ENCODE peak calls at places on chromosomes 2 and 18, in six cellular contexts. One of them, this sample, is unnamed.
A peak's percentile ranks its signal among the peaks of the same experiment; 100 is the strongest.

GRCh38 chr18:55998071-55998522 is 410.1 kb upstream of the TCF4 start:
- DNase-seq in right lobe of liver: no peak
- DNase-seq in uterus: no peak
- DNase-seq in Peyer's patch: no peak
- DNase-seq in IMR-90: peak; percentile 56
- DNase-seq in ovary: no peak
- DNase-seq in this sample: peak; percentile 53

GRCh38 chr2:103401621-103402020 is 639.8 kb downstream of the TMEM182 start:
- DNase-seq in Peyer's patch: no peak
- DNase-seq in IMR-90: no peak
- DNase-seq in right lobe of liver: peak; percentile 35
- DNase-seq in ovary: no peak
- DNase-seq in uterus: no peak
- DNase-seq in this sample: no peak

GRCh38 chr2:83069724-83070123 is 1389.4 kb downstream of the SUCLG1 start:
- DNase-seq in IMR-90: peak; percentile 28
- DNase-seq in uterus: no peak
- DNase-seq in right lobe of liver: no peak
- DNase-seq in Peyer's patch: no peak
- DNase-seq in ovary: no peak
- DNase-seq in this sample: no peak

GRCh38 chr18:9437049-9437448 is 38.3 kb upstream of the RALBP1 start:
- DNase-seq in ovary: no peak
- DNase-seq in right lobe of liver: no peak
- DNase-seq in IMR-90: peak; percentile 66
- DNase-seq in Peyer's patch: no peak
- DNase-seq in uterus: no peak
- DNase-seq in this sample: no peak

GRCh38 chr2:180205616-180206271 is 198.6 kb upstream of the CWC22 start:
- DNase-seq in IMR-90: no peak
- DNase-seq in Peyer's patch: no peak
- DNase-seq in uterus: no peak
- DNase-seq in right lobe of liver: no peak
- DNase-seq in ovary: no peak
- DNase-seq in this sample: no peak

GRCh38 chr18:75638223-75638596 is 210.7 kb upstream of the SMIM21 start:
- DNase-seq in right lobe of liver: no peak
- DNase-seq in IMR-90: peak; percentile 80
- DNase-seq in uterus: no peak
- DNase-seq in ovary: no peak
- DNase-seq in Peyer's patch: no peak
- DNase-seq in this sample: no peak

GRCh38 chr18:79756826-79757225 is 40.9 kb upstream of the KCNG2 start:
- DNase-seq in right lobe of liver: no peak
- DNase-seq in uterus: no peak
- DNase-seq in IMR-90: no peak
- DNase-seq in Peyer's patch: no peak
- DNase-seq in ovary: no peak
- DNase-seq in this sample: no peak

GRCh38 chr18:48798334-48799197 is 152.2 kb downstream of the SMAD7 start:
- DNase-seq in IMR-90: no peak
- DNase-seq in uterus: peak; percentile 7
- DNase-seq in Peyer's patch: no peak
- DNase-seq in right lobe of liver: no peak
- DNase-seq in ovary: no peak
- DNase-seq in this sample: peak; percentile 98

DNA sequence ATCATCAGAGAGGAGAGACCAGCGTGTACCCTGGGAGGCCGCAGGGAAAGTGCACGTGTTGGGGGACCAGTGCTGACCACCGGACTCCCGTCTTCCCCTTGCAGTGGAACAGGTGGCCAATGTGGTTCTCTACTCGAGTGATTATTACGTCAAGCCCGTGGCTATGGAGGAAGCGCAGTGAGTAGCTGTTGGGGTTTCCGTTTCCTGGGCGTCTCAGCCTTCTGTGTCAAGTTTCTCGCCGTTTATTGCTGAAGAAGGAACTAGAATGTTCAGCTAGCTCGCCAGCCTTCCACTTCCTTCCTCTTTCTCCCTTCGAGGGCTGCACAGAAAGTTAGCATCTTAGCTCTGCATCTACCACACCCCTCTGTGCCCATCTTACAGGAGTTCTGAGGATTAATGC is 22.8 kb upstream of the DGKD start:
- DNase-seq in ovary: no peak
- DNase-seq in uterus: peak; percentile 46
- DNase-seq in Peyer's patch: peak; percentile 94
- DNase-seq in right lobe of liver: peak; percentile 45
- DNase-seq in IMR-90: no peak
- DNase-seq in this sample: peak; percentile 27
- TF ChIP-seq POLR2A in ovary: no peak
- TF ChIP-seq POLR2A in uterus: no peak
- TF ChIP-seq POLR2A in Peyer's patch: no peak
- TF ChIP-seq POLR2A in right lobe of liver: no peak
- TF ChIP-seq POLR2A in IMR-90: no peak
- TF ChIP-seq POLR2A in this sample: no peak

GRCh38 chr2:176638167-176639015 is 369.1 kb downstream of the MTX2 start:
- DNase-seq in right lobe of liver: peak; percentile 70
- DNase-seq in ovary: peak; percentile 83
- DNase-seq in uterus: peak; percentile 77
- DNase-seq in IMR-90: peak; percentile 45
- DNase-seq in Peyer's patch: peak; percentile 22
- DNase-seq in this sample: peak; percentile 63
- TF ChIP-seq CTCF in right lobe of liver: peak; percentile 83
- TF ChIP-seq CTCF in ovary: peak; percentile 63
- TF ChIP-seq CTCF in uterus: peak; percentile 74
- TF ChIP-seq CTCF in IMR-90: peak; percentile 93
- TF ChIP-seq CTCF in Peyer's patch: peak; percentile 79
- TF ChIP-seq CTCF in this sample: peak; percentile 67

GRCh38 chr2:62724886-62725711 is 19.6 kb downstream of the EHBP1 start:
- DNase-seq in ovary: peak; percentile 24
- DNase-seq in uterus: no peak
- DNase-seq in IMR-90: no peak
- DNase-seq in Peyer's patch: no peak
- DNase-seq in right lobe of liver: no peak
- DNase-seq in this sample: no peak

GRCh38 chr2:62725712-62726055 is 20.2 kb downstream of the EHBP1 start:
- DNase-seq in right lobe of liver: no peak
- DNase-seq in Peyer's patch: no peak
- DNase-seq in uterus: no peak
- DNase-seq in IMR-90: no peak
- DNase-seq in ovary: no peak
- DNase-seq in this sample: no peak

GRCh38 chr2:62727259-62727867 is 21.9 kb downstream of the EHBP1 start:
- DNase-seq in IMR-90: no peak
- DNase-seq in uterus: no peak
- DNase-seq in Peyer's patch: no peak
- DNase-seq in right lobe of liver: no peak
- DNase-seq in ovary: no peak
- DNase-seq in this sample: no peak

GRCh38 chr2:62731275-62731674 is 25.8 kb downstream of the EHBP1 start:
- DNase-seq in IMR-90: no peak
- DNase-seq in ovary: no peak
- DNase-seq in Peyer's patch: no peak
- DNase-seq in uterus: no peak
- DNase-seq in right lobe of liver: no peak
- DNase-seq in this sample: no peak

DNA sequence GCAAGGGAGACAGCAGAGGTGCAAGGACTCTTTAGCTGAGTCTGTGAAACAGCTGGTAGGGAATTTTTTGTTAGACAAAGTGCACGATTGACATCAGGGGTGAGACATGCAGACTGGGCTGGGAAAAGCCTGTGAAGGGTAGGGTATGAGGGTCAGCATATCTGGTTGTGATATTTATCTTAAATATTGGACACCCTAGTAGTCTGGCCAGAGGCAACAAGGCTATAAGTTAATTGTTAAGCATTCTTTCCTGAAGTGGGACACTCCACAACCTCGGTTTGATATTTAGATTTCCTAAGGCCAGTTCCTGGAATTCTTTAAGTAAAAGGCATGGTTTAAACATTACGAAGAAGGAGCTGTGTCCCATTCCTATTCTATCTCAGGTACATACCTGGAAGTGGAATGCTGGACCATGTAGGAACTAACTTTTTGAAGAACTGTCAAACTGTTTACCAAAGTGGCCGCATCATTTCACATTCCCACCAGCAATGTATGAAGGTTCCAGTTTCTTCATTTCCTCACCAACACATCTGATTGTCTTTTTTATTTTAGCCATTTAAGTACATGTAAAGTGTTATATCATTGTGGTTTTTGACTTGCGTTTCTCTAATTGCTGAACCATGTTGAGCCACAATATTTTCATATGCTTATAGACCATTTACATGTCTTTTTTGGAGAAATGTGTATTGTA is 22.5 kb downstream of the EHBP1 start:
- DNase-seq in right lobe of liver: no peak
- DNase-seq in IMR-90: no peak
- DNase-seq in uterus: no peak
- DNase-seq in ovary: no peak
- DNase-seq in Peyer's patch: no peak
- DNase-seq in this sample: no peak
- H3K4me1 ChIP-seq in right lobe of liver: peaks cover 24% of the 10 kb centered on the region
- H3K4me1 ChIP-seq in IMR-90: peaks cover 2% of the 10 kb centered on the region
- H3K4me1 ChIP-seq in uterus: no peaks in the 10 kb centered on the region
- H3K4me1 ChIP-seq in ovary: peaks cover 7% of the 10 kb centered on the region
- H3K4me1 ChIP-seq in Peyer's patch: no peaks in the 10 kb centered on the region
- H3K4me1 ChIP-seq in this sample: no peaks in the 10 kb centered on the region

GRCh38 chr2:233566141-233566956 is at the start of gene USP40:
- DNase-seq in ovary: peak; percentile 88
- DNase-seq in Peyer's patch: peak; percentile 48
- DNase-seq in uterus: peak; percentile 87
- DNase-seq in right lobe of liver: peak; percentile 87
- DNase-seq in IMR-90: peak; percentile 90
- DNase-seq in this sample: peak; percentile 94
- TF ChIP-seq POLR2A in ovary: peak; percentile 76
- TF ChIP-seq POLR2A in Peyer's patch: peak; percentile 76
- TF ChIP-seq POLR2A in uterus: peak; percentile 60
- TF ChIP-seq POLR2A in right lobe of liver: peak; percentile 93
- TF ChIP-seq POLR2A in IMR-90: peak; percentile 94
- TF ChIP-seq POLR2A in this sample: peak; percentile 86

GRCh38 chr18:12057419-12058039 is 36.1 kb upstream of the ANKRD62 start:
- DNase-seq in Peyer's patch: no peak
- DNase-seq in ovary: no peak
- DNase-seq in IMR-90: no peak
- DNase-seq in right lobe of liver: no peak
- DNase-seq in uterus: no peak
- DNase-seq in this sample: no peak
- TF ChIP-seq CTCF in Peyer's patch: no peak
- TF ChIP-seq CTCF in ovary: no peak
- TF ChIP-seq CTCF in IMR-90: no peak
- TF ChIP-seq CTCF in right lobe of liver: no peak
- TF ChIP-seq CTCF in uterus: no peak
- TF ChIP-seq CTCF in this sample: no peak

DNA sequence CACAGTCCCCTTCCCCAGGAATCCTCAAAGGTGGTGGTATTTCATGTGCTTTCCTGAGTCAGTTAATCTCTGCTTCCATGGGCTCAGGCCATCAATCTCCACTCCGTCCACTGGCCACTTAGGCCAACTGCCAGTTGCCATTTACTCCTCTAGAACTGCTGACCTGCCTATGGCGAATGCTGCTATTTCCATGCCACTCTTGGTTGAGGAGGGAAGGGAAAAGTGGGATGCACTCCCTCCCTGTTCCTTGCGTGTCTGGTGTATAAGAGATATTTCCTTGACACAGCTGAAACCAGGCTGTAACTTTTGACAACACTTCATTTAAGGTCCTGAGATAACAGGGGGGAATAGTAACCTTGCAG is 261.5 kb downstream of the MREG start:
- DNase-seq in ovary: no peak
- DNase-seq in uterus: no peak
- DNase-seq in right lobe of liver: no peak
- DNase-seq in IMR-90: no peak
- DNase-seq in Peyer's patch: no peak
- DNase-seq in this sample: no peak
- H3K4me1 ChIP-seq in ovary: peaks cover 4% of the 10 kb centered on the region
- H3K4me1 ChIP-seq in uterus: no peaks in the 10 kb centered on the region
- H3K4me1 ChIP-seq in right lobe of liver: peaks cover 56% of the 10 kb centered on the region
- H3K4me1 ChIP-seq in IMR-90: peaks cover 13% of the 10 kb centered on the region
- H3K4me1 ChIP-seq in Peyer's patch: no peaks in the 10 kb centered on the region
- H3K4me1 ChIP-seq in this sample: no peaks in the 10 kb centered on the region